ENCODE peak calls at places on chromosomes 11 and 22, in nine cellular contexts. A, N, O, L, Y, M, B, U and Q are unnamed samples.

GRCh38 chr11:127864861-127865260 is 722.5 kb downstream of the ETS1 start:
- DNase-seq in O (no peak), L (no peak), Y (no peak), U (no peak), M (no peak), N (no peak), B (no peak), A (no peak), Q (no peak)

GRCh38 chr11:2921261-2921660 is 8.0 kb downstream of the PHLDA2 start:
- DNase-seq in A (no peak), B (no peak), U (no peak), M (no peak), Y (no peak), O (no peak), L (no peak), N (no peak), Q (no peak)

GRCh38 chr11:3128356-3129180 is 36.5 kb downstream of the OSBPL5 start:
- DNase-seq in M (no peak), L (no peak), Y (no peak), U (no peak), A (no peak), B (no peak), N (no peak), O (no peak), Q (no peak)

GRCh38 chr11:69702239-69702668 is 1.6 kb downstream of the FGF19 start:
- DNase-seq in M (peak; percentile 44), L (no peak), U (no peak), Y (no peak), N (no peak), B (no peak), O (no peak), A (no peak), Q (peak; percentile 69)

GRCh38 chr22:29830585-29830984 is 7.5 kb downstream of the ASCC2 start:
- DNase-seq in B (no peak), N (no peak), O (peak; percentile 26), L (no peak), Y (no peak), A (no peak), M (no peak), U (peak; percentile 9), Q (no peak)

GRCh38 chr22:30859714-30860095 is 108.9 kb downstream of the MORC2 start:
- DNase-seq in O (no peak), U (no peak), L (no peak), N (no peak), A (no peak), B (no peak), M (peak; percentile 1), Y (no peak), Q (no peak)

GRCh38 chr11:106137061-106137460 is 59.6 kb downstream of the AASDHPPT start:
- DNase-seq in O (no peak), Y (peak; percentile 54), N (no peak), L (no peak), M (no peak), B (no peak), A (no peak), U (no peak), Q (no peak)

GRCh38 chr11:64121637-64122410 is 44.1 kb downstream of the MACROD1 start:
- DNase-seq in M (no peak), L (no peak), B (no peak), O (peak; percentile 60), N (no peak), U (peak; percentile 17), Y (peak; percentile 69), A (peak; percentile 71), Q (no peak)

GRCh38 chr11:3093281-3094191 is 36.3 kb upstream of the CARS1 start:
- DNase-seq in U (no peak), O (no peak), A (no peak), M (no peak), B (no peak), Y (no peak), N (no peak), L (no peak), Q (peak; percentile 21)

GRCh38 chr11:128448487-128448886 is 138.9 kb downstream of the ETS1 start:
- DNase-seq in B (no peak), Y (peak; percentile 83), U (peak; percentile 95), L (no peak), O (peak; percentile 58), M (peak; percentile 89), A (peak; percentile 50), N (no peak), Q (peak; percentile 89)

GRCh38 chr11:5989203-5989602 is 2.4 kb upstream of the OR52L1 start:
- DNase-seq in B (no peak), O (no peak), Y (no peak), U (no peak), N (no peak), A (no peak), M (no peak), L (no peak), Q (no peak)

GRCh38 chr11:12542186-12542935 is 131.9 kb upstream of the TEAD1 start:
- DNase-seq in U (no peak), L (no peak), B (no peak), Y (no peak), N (no peak), A (no peak), O (no peak), M (no peak), Q (no peak)

GRCh38 chr11:62707277-62707771 is at the start of the genes BSCL2 and GNG3:
- DNase-seq in U (no peak), M (peak; percentile 31), N (no peak), A (no peak), L (peak; percentile 57), O (no peak), B (no peak), Y (no peak), Q (no peak)

GRCh38 chr11:33942954-33943353 is 51.1 kb upstream of the LMO2 start:
- DNase-seq in N (no peak), Y (peak; percentile 93), M (no peak), B (no peak), U (peak; percentile 76), A (peak; percentile 30), O (peak; percentile 93), L (no peak), Q (no peak)

GRCh38 chr22:42364641-42365336 is 67.4 kb downstream of the NFAM1 start:
- DNase-seq in M (no peak), U (peak; percentile 54), O (peak; percentile 48), Y (peak; percentile 44), L (no peak), B (no peak), N (no peak), A (no peak), Q (no peak)

GRCh38 chr11:91700854-91701253 is 523.8 kb upstream of the FAT3 start:
- DNase-seq in N (no peak), U (no peak), O (no peak), B (no peak), A (no peak), L (no peak), M (no peak), Y (no peak), Q (no peak)

GRCh38 chr11:34192481-34193401 is 87.3 kb downstream of the NAT10 start:
- DNase-seq in U (peak; percentile 91), O (peak; percentile 94), B (no peak), M (peak; percentile 44), L (no peak), Y (peak; percentile 90), N (no peak), A (peak; percentile 71), Q (no peak)

GRCh38 chr11:128188346-128189115 is 398.8 kb downstream of the ETS1 start:
- DNase-seq in A (no peak), Y (no peak), B (no peak), M (no peak), U (no peak), N (no peak), O (no peak), L (no peak), Q (no peak)

GRCh38 chr11:96306933-96307747 is 35.9 kb downstream of the MAML2 start:
- DNase-seq in A (peak; percentile 99), M (peak; percentile 94), Y (peak; percentile 100), N (no peak), B (no peak), U (peak; percentile 98), O (peak; percentile 100), L (peak; percentile 41), Q (peak; percentile 81)

GRCh38 chr22:46842606-46843005 is 80.2 kb downstream of the TBC1D22A start:
- DNase-seq in Y (no peak), L (no peak), A (no peak), M (no peak), O (no peak), U (no peak), B (no peak), N (no peak), Q (no peak)

GRCh38 chr11:121446752-121447156 is 5.4 kb upstream of the SORL1 start:
- DNase-seq in B (peak; percentile 76), O (peak; percentile 41), A (no peak), Y (peak; percentile 7), U (no peak), M (no peak), N (no peak), L (peak; percentile 43), Q (peak; percentile 27)

GRCh38 chr22:35620624-35621245 is 3.6 kb upstream of the MB start:
- DNase-seq in M (peak; percentile 35), Y (peak; percentile 54), O (peak; percentile 38), B (no peak), U (peak; percentile 47), L (no peak), A (no peak), N (no peak), Q (no peak)

GRCh38 chr11:59172345-59173079 is 580 bp downstream of the DTX4 start:
- DNase-seq in L (no peak), M (peak; percentile 60), U (no peak), B (no peak), Y (no peak), N (no peak), O (no peak), A (no peak), Q (peak; percentile 10)

GRCh38 chr11:95968585-95968984 is 44.7 kb upstream of the MTMR2 start:
- DNase-seq in O (peak; percentile 33), B (peak; percentile 8), U (no peak), N (no peak), A (no peak), Y (peak; percentile 43), L (no peak), M (no peak), Q (no peak)

GRCh38 chr11:115166826-115167225 is 337.4 kb downstream of the CADM1 start:
- DNase-seq in L (no peak), U (no peak), A (no peak), Y (no peak), O (no peak), B (no peak), M (peak; percentile 56), N (no peak), Q (no peak)

GRCh38 chr22:45934659-45935341 is 42.2 kb downstream of the WNT7B start:
- DNase-seq in O (peak; percentile 92), A (peak; percentile 42), N (no peak), B (no peak), L (no peak), U (peak; percentile 96), M (peak; percentile 45), Y (peak; percentile 89), Q (peak; percentile 27)

GRCh38 chr11:119460582-119460981 is 37.6 kb upstream of the THY1 start:
- DNase-seq in N (no peak), U (peak; percentile 81), L (no peak), A (peak; percentile 63), O (peak; percentile 96), Y (peak; percentile 26), M (no peak), B (no peak), Q (no peak)

GRCh38 chr22:46887978-46888377 is 125.5 kb downstream of the TBC1D22A start:
- DNase-seq in M (no peak), U (no peak), L (no peak), N (no peak), Y (no peak), O (no peak), B (no peak), A (no peak), Q (no peak)

GRCh38 chr11:106088896-106089295 is 11.4 kb downstream of the AASDHPPT start:
- DNase-seq in N (no peak), A (peak; percentile 24), B (no peak), O (no peak), L (no peak), M (no peak), Y (no peak), U (peak; percentile 50), Q (no peak)

GRCh38 chr11:14861680-14862079 is 30.4 kb downstream of the CYP2R1 start:
- DNase-seq in N (no peak), Y (no peak), O (no peak), B (no peak), L (no peak), A (no peak), U (no peak), M (peak; percentile 61), Q (peak; percentile 67)

GRCh38 chr11:61928606-61929005 is 11.2 kb upstream of the RAB3IL1 start:
- DNase-seq in O (peak; percentile 55), Y (peak; percentile 41), N (no peak), U (no peak), L (no peak), A (no peak), B (no peak), M (no peak), Q (no peak)